ENCODE peak calls at places on chromosomes 12 and 14, in five cellular contexts. One of them, this sample, is unnamed.

GRCh38 chr14:31080060-31080459 is 53.9 kb upstream of the STRN3 start:
- DNase-seq in ecto neural progenitor cell: no peak
- DNase-seq in T1000: no peak
- DNase-seq in IMR-90: peak
- DNase-seq in CD4-positive, alpha-beta T cell: no peak
- DNase-seq in this sample: no peak

GRCh38 chr12:71639341-71639760 is 24.3 kb downstream of the ZFC3H1 start:
- DNase-seq in ecto neural progenitor cell: no peak
- DNase-seq in T1000: no peak
- DNase-seq in IMR-90: no peak
- DNase-seq in CD4-positive, alpha-beta T cell: no peak
- DNase-seq in this sample: no peak

GRCh38 chr12:43921666-43922337 is 85.9 kb downstream of the TMEM117 start:
- DNase-seq in ecto neural progenitor cell: no peak
- DNase-seq in T1000: no peak
- DNase-seq in IMR-90: peak
- DNase-seq in CD4-positive, alpha-beta T cell: no peak
- DNase-seq in this sample: no peak

GRCh38 chr14:82080319-82080718 is 546.7 kb upstream of the SEL1L start:
- DNase-seq in ecto neural progenitor cell: no peak
- DNase-seq in T1000: no peak
- DNase-seq in IMR-90: no peak
- DNase-seq in CD4-positive, alpha-beta T cell: no peak
- DNase-seq in this sample: no peak

GRCh38 chr14:75069811-75070145 is 337 bp downstream of the ZC2HC1C start:
- DNase-seq in ecto neural progenitor cell: no peak
- DNase-seq in T1000: no peak
- DNase-seq in IMR-90: no peak
- DNase-seq in CD4-positive, alpha-beta T cell: no peak
- DNase-seq in this sample: no peak

GRCh38 chr12:2689393-2689792 is 105.4 kb upstream of the FKBP4 start:
- DNase-seq in ecto neural progenitor cell: peak
- DNase-seq in T1000: no peak
- DNase-seq in IMR-90: no peak
- DNase-seq in CD4-positive, alpha-beta T cell: no peak
- DNase-seq in this sample: no peak

GRCh38 chr14:61640834-61641170 is 54.5 kb upstream of the HIF1A start:
- DNase-seq in ecto neural progenitor cell: no peak
- DNase-seq in T1000: no peak
- DNase-seq in IMR-90: no peak
- DNase-seq in CD4-positive, alpha-beta T cell: no peak
- DNase-seq in this sample: no peak

GRCh38 chr12:122126713-122127597 is 47.1 kb downstream of the IL31 start:
- DNase-seq in ecto neural progenitor cell: peak
- DNase-seq in T1000: no peak
- DNase-seq in IMR-90: no peak
- DNase-seq in CD4-positive, alpha-beta T cell: no peak
- DNase-seq in this sample: no peak

GRCh38 chr14:75748340-75748739 is 87.3 kb downstream of the TTLL5 start:
- DNase-seq in ecto neural progenitor cell: no peak
- DNase-seq in T1000: no peak
- DNase-seq in IMR-90: peak
- DNase-seq in CD4-positive, alpha-beta T cell: no peak
- DNase-seq in this sample: no peak

GRCh38 chr14:100246809-100247428 is 8.0 kb downstream of the YY1 start:
- DNase-seq in ecto neural progenitor cell: no peak
- DNase-seq in T1000: no peak
- DNase-seq in IMR-90: peak
- DNase-seq in CD4-positive, alpha-beta T cell: no peak
- DNase-seq in this sample: no peak

GRCh38 chr12:131132118-131132892 is 178.6 kb downstream of the ADGRD1 start:
- DNase-seq in ecto neural progenitor cell: peak
- DNase-seq in T1000: no peak
- DNase-seq in IMR-90: peak
- DNase-seq in CD4-positive, alpha-beta T cell: peak
- DNase-seq in this sample: peak

GRCh38 chr12:106759526-106760183 is 14.8 kb upstream of the RIC8B start:
- DNase-seq in ecto neural progenitor cell: peak
- DNase-seq in T1000: no peak
- DNase-seq in IMR-90: no peak
- DNase-seq in CD4-positive, alpha-beta T cell: no peak
- DNase-seq in this sample: no peak

GRCh38 chr12:82479511-82479910 is 121.2 kb downstream of the METTL25 start:
- DNase-seq in ecto neural progenitor cell: no peak
- DNase-seq in T1000: no peak
- DNase-seq in IMR-90: peak
- DNase-seq in CD4-positive, alpha-beta T cell: no peak
- DNase-seq in this sample: no peak

GRCh38 chr12:43848786-43849185 is 12.9 kb downstream of the TMEM117 start:
- DNase-seq in ecto neural progenitor cell: no peak
- DNase-seq in T1000: no peak
- DNase-seq in IMR-90: no peak
- DNase-seq in CD4-positive, alpha-beta T cell: no peak
- DNase-seq in this sample: no peak

GRCh38 chr12:120659151-120659525 is 18.7 kb downstream of the CABP1 start:
- DNase-seq in ecto neural progenitor cell: no peak
- DNase-seq in T1000: no peak
- DNase-seq in IMR-90: no peak
- DNase-seq in CD4-positive, alpha-beta T cell: no peak
- DNase-seq in this sample: no peak

GRCh38 chr12:67650528-67651379 is 2.2 kb downstream of the DYRK2 start:
- DNase-seq in ecto neural progenitor cell: no peak
- DNase-seq in T1000: no peak
- DNase-seq in IMR-90: no peak
- DNase-seq in CD4-positive, alpha-beta T cell: no peak
- DNase-seq in this sample: peak